ENCODE peak calls at places on chromosome 11, in six cellular contexts. Q is aorta, V is heart right ventricle, M is GM13976, H is sigmoid colon, Z is cardiac muscle cell. R is an unnamed sample.

GRCh38 chr11:86456075-86456939 is 81.6 kb downstream of the CCDC81 start:
- DNase-seq in Z (peak; percentile 87), Q (peak; percentile 93), M (peak; percentile 70), V (peak; percentile 76), H (peak; percentile 92), R (peak; percentile 90)

GRCh38 chr11:104161751-104162450 is 2.0 kb downstream of the PDGFD start:
- DNase-seq in Z (peak; percentile 17), V (no peak), Q (no peak), H (no peak), M (no peak), R (no peak)

GRCh38 chr11:118918128-118918685 is 7.5 kb downstream of the BCL9L start:
- DNase-seq in Q (peak; percentile 90), M (no peak), V (peak; percentile 75), Z (peak; percentile 97), H (peak; percentile 92), R (peak; percentile 92)

GRCh38 chr11:46001427-46002049 is 79.1 kb downstream of the LARGE2 start:
- DNase-seq in Q (no peak), Z (peak; percentile 65), V (no peak), H (no peak), M (no peak), R (no peak)

GRCh38 chr11:58204042-58204441 is at the start of gene OR1S2:
- DNase-seq in M (no peak), Z (no peak), V (no peak), Q (no peak), H (no peak), R (no peak)

GRCh38 chr11:66857234-66857926 is 516 bp downstream of the LRFN4 start:
- DNase-seq in Q (no peak), V (no peak), M (peak; percentile 69), H (peak; percentile 63), Z (no peak), R (no peak)

GRCh38 chr11:15943418-15944197 is 412.7 kb downstream of the SOX6 start:
- DNase-seq in M (no peak), V (no peak), Q (no peak), H (no peak), Z (no peak), R (no peak)

GRCh38 chr11:68677432-68677831 is 6.9 kb upstream of the GAL start:
- DNase-seq in H (peak; percentile 63), M (no peak), Q (peak; percentile 84), V (peak; percentile 61), Z (peak; percentile 79), R (no peak)

GRCh38 chr11:75262436-75262835 is 21.9 kb downstream of the TPBGL start:
- DNase-seq in Z (no peak), Q (peak; percentile 33), V (no peak), H (peak; percentile 56), M (no peak), R (no peak)

GRCh38 chr11:43515090-43515489 is 156.4 kb downstream of the TTC17 start:
- DNase-seq in V (no peak), Z (peak; percentile 7), H (no peak), Q (no peak), M (peak; percentile 32), R (no peak)

GRCh38 chr11:19432370-19433163 is 191.8 kb upstream of the E2F8 start:
- DNase-seq in Z (peak; percentile 93), H (no peak), Q (no peak), M (no peak), V (no peak), R (no peak)

GRCh38 chr11:120132645-120133185 is 5.2 kb downstream of the TRIM29 start:
- DNase-seq in Q (peak; percentile 27), H (no peak), M (no peak), V (no peak), Z (no peak), R (no peak)

GRCh38 chr11:70326365-70326803 is 55.9 kb downstream of the PPFIA1 start:
- DNase-seq in M (no peak), V (no peak), Z (peak; percentile 93), Q (no peak), H (peak; percentile 75), R (peak; percentile 60)

GRCh38 chr11:100687032-100687629 is at the start of gene ARHGAP42:
- DNase-seq in H (peak; percentile 77), V (peak; percentile 75), Q (peak; percentile 90), M (peak; percentile 84), Z (peak; percentile 79), R (peak; percentile 67)

GRCh38 chr11:47979378-47980092 is 824 bp upstream of the PTPRJ start:
- DNase-seq in Z (peak; percentile 29), H (no peak), V (no peak), Q (no peak), M (no peak), R (no peak)

GRCh38 chr11:47087801-47088200 is 88.9 kb downstream of the ARFGAP2 start:
- DNase-seq in H (no peak), Z (peak; percentile 19), M (no peak), Q (no peak), V (no peak), R (no peak)

GRCh38 chr11:80107415-80107814 is 666.6 kb upstream of the TENM4 start:
- DNase-seq in M (no peak), V (no peak), Z (no peak), Q (no peak), H (no peak), R (no peak)

GRCh38 chr11:134164490-134165370 is 59.0 kb downstream of the NCAPD3 start:
- DNase-seq in Q (no peak), Z (no peak), H (no peak), V (no peak), M (no peak), R (no peak)

R was measured in tibial artery.